ENCODE peak calls at places on chromosomes 6 and 20, in six cellular contexts. I, C, R, D, W and A are unnamed samples.

GRCh38 chr6:116370717-116371383 is at the start of gene DSE:
- DNase-seq in I (peak), C (peak), R (peak), D (peak), W (peak), A (peak)

GRCh38 chr20:48265791-48266190 is 480.5 kb upstream of the SULF2 start:
- DNase-seq in I (no peak), C (no peak), R (no peak), D (no peak), W (no peak), A (no peak)

GRCh38 chr20:29689411-29690225 is 1567.8 kb upstream of the DEFB115 start:
- DNase-seq in I (no peak), C (peak), R (no peak), D (no peak), W (no peak), A (peak)

GRCh38 chr6:25506020-25506419 is 146.0 kb upstream of the SCGN start:
- DNase-seq in I (no peak), C (no peak), R (no peak), D (no peak), W (no peak), A (no peak)

GRCh38 chr6:154156135-154156948 is 117.3 kb downstream of the OPRM1 start:
- DNase-seq in I (peak), C (peak), R (peak), D (peak), W (peak), A (no peak)

GRCh38 chr20:36312724-36313441 is 6.7 kb downstream of the DLGAP4 start:
- DNase-seq in I (peak), C (no peak), R (peak), D (peak), W (no peak), A (peak)

GRCh38 chr20:41050361-41051019 is 21.9 kb downstream of the TOP1 start:
- DNase-seq in I (no peak), C (no peak), R (no peak), D (no peak), W (no peak), A (no peak)

GRCh38 chr20:55693646-55694045 is 311.7 kb downstream of the CBLN4 start:
- DNase-seq in I (no peak), C (no peak), R (no peak), D (no peak), W (no peak), A (no peak)

GRCh38 chr20:3203315-3204123 is 963 bp downstream of the DDRGK1 start:
- DNase-seq in I (no peak), C (peak), R (peak), D (peak), W (peak), A (no peak)

GRCh38 chr20:50040432-50041237 is 57.9 kb downstream of the SNAI1 start:
- DNase-seq in I (no peak), C (no peak), R (no peak), D (no peak), W (no peak), A (no peak)

GRCh38 chr6:111480988-111481830 is 1.8 kb downstream of the REV3L start:
- DNase-seq in I (no peak), C (no peak), R (no peak), D (no peak), W (no peak), A (no peak)

GRCh38 chr20:13873814-13874213 is 89.0 kb downstream of the NDUFAF5 start:
- DNase-seq in I (peak), C (no peak), R (peak), D (no peak), W (no peak), A (no peak)

GRCh38 chr6:137640086-137640485 is 145.9 kb upstream of the OLIG3 start:
- DNase-seq in I (no peak), C (no peak), R (no peak), D (no peak), W (no peak), A (no peak)

GRCh38 chr6:57226221-57226620 is 4.1 kb upstream of the RAB23 start:
- DNase-seq in I (no peak), C (no peak), R (no peak), D (no peak), W (no peak), A (no peak)

GRCh38 chr6:414447-414846 is 22.9 kb downstream of the IRF4 start:
- DNase-seq in I (no peak), C (no peak), R (no peak), D (no peak), W (no peak), A (no peak)

GRCh38 chr20:34222208-34222607 is 19.0 kb upstream of the ASIP start:
- DNase-seq in I (no peak), C (no peak), R (no peak), D (no peak), W (peak), A (no peak)

GRCh38 chr6:112337209-112337638 is 9.9 kb upstream of the RFPL4B start:
- DNase-seq in I (peak), C (peak), R (peak), D (no peak), W (no peak), A (peak)

GRCh38 chr6:96811136-96811535 is 26.1 kb downstream of the GPR63 start:
- DNase-seq in I (no peak), C (no peak), R (peak), D (no peak), W (no peak), A (no peak)

GRCh38 chr6:126914172-126914571 is 204.3 kb upstream of the RSPO3 start:
- DNase-seq in I (no peak), C (no peak), R (no peak), D (no peak), W (no peak), A (no peak)

GRCh38 chr6:143745160-143746133 is 67.7 kb downstream of the PHACTR2 start:
- DNase-seq in I (no peak), C (peak), R (peak), D (no peak), W (no peak), A (no peak)

GRCh38 chr20:56245761-56246160 is 2.8 kb upstream of the MC3R start:
- DNase-seq in I (no peak), C (no peak), R (no peak), D (no peak), W (no peak), A (no peak)

GRCh38 chr20:57560554-57561355 is at the start of gene PCK1:
- DNase-seq in I (no peak), C (no peak), R (no peak), D (peak), W (no peak), A (no peak)

GRCh38 chr20:2122921-2123320 is 21.3 kb downstream of the STK35 start:
- DNase-seq in I (no peak), C (no peak), R (no peak), D (peak), W (no peak), A (no peak)

GRCh38 chr20:8265588-8265987 is 133.5 kb downstream of the PLCB1 start:
- DNase-seq in I (no peak), C (no peak), R (no peak), D (no peak), W (no peak), A (no peak)

GRCh38 chr6:133807531-133807930 is 81.4 kb upstream of the TCF21 start:
- DNase-seq in I (no peak), C (no peak), R (no peak), D (no peak), W (no peak), A (no peak)

GRCh38 chr6:147873826-147874225 is 365.3 kb downstream of the SAMD5 start:
- DNase-seq in I (no peak), C (no peak), R (no peak), D (no peak), W (no peak), A (no peak)

GRCh38 chr20:11694467-11694866 is 223.2 kb upstream of the BTBD3 start:
- DNase-seq in I (no peak), C (no peak), R (peak), D (no peak), W (no peak), A (no peak)

GRCh38 chr6:83413068-83413467 is 17.8 kb downstream of the ME1 start:
- DNase-seq in I (no peak), C (no peak), R (no peak), D (no peak), W (no peak), A (no peak)

GRCh38 chr6:9482030-9482731 is 932.7 kb downstream of the TFAP2A start:
- DNase-seq in I (no peak), C (no peak), R (peak), D (no peak), W (no peak), A (no peak)

GRCh38 chr6:109493865-109494264 is 10.8 kb upstream of the ZBTB24 start:
- DNase-seq in I (no peak), C (no peak), R (no peak), D (no peak), W (peak), A (no peak)

GRCh38 chr6:34888874-34889555 is at the start of gene ANKS1A:
- DNase-seq in I (peak), C (peak), R (peak), D (peak), W (peak), A (peak)

GRCh38 chr20:45047581-45048119 is 53.3 kb downstream of the KCNS1 start:
- DNase-seq in I (no peak), C (no peak), R (no peak), D (no peak), W (no peak), A (no peak)

GRCh38 chr6:85452441-85452881 is 2.6 kb downstream of the NT5E start:
- DNase-seq in I (no peak), C (no peak), R (no peak), D (no peak), W (no peak), A (no peak)
- TF ChIP-seq POLR2AphosphoS5 in I (no peak), C (no peak), R (no peak), D (no peak), W (no peak), A (peak)

GRCh38 chr6:170164271-170164900 is 126.5 kb downstream of the DLL1 start:
- DNase-seq in I (no peak), C (no peak), R (no peak), D (peak), W (no peak), A (no peak)

GRCh38 chr6:170165501-170166117 is 125.3 kb downstream of the DLL1 start:
- DNase-seq in I (no peak), C (no peak), R (no peak), D (peak), W (no peak), A (peak)

GRCh38 chr6:170166511-170167122 is 124.3 kb downstream of the DLL1 start:
- DNase-seq in I (no peak), C (no peak), R (no peak), D (peak), W (no peak), A (no peak)

GRCh38 chr6:170165085-170165484 is 125.8 kb downstream of the DLL1 start:
- DNase-seq in I (no peak), C (no peak), R (no peak), D (peak), W (no peak), A (peak)

GRCh38 chr6:170167657-170168159 is 123.2 kb downstream of the DLL1 start:
- DNase-seq in I (no peak), C (no peak), R (no peak), D (peak), W (no peak), A (peak)
- H3K4me3 ChIP-seq in I (no peak), C (no peak), R (no peak), D (no peak), W (no peak), A (no peak)

DNA sequence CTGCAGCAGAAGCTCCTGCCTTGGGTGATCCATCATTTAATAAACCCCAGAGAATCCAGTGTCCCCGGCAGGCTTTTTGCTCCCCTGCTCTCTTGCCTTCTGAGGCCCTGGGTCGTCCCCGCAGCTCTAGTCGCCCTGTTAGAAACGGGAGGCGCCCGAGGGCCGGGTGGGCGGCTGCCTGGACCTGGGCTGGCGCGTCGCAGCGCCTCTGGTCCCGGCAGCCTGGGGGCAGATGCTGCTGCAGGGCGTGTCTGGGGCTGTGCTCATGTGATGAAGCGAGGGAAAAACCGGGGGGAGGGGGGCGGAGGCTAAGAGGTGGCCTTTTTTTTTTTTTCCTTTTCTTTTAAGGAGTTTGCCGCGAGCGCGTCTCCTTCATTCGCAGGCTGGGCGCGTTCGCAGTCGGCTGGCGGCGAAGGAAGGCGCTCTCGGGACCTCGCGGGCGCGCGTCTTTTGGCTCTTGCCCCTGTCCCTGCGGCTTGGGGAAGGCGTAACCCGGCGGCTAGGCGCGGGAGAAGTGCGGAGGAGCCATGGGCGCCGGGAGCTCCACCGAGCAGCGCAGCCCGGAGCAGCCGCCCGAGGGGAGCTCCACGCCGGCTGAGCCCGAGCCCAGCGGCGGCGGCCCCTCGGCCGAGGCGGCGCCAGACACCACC is 394 bp downstream of the AKAP12 start:
- DNase-seq in I (peak), C (peak), R (peak), D (peak), W (no peak), A (peak)
- TF ChIP-seq POLR2AphosphoS5 in I (peak), C (peak), R (peak), D (peak), W (no peak), A (peak)

DNA sequence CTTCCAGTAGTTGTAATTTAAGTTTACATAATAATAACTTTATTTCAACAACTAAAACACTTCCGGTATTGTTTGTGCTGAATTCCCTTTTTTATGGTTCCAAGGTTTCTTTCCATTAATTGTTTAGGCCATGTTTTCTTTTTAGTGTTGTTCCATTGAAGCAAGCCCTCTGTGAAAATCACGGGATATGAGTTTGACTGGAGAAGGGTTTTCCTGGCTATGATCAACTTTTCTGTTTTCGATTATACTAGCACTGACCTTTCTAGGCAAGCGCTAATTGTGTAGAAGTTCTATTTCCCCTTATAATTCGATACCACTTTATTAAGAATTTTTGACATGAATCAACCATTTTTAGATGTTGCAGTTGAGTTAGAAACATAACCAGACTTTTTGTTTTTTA is 2.4 kb downstream of the LAMA2 start:
- DNase-seq in I (no peak), C (no peak), R (no peak), D (no peak), W (no peak), A (no peak)
- H3K4me3 ChIP-seq in I (no peak), C (no peak), R (no peak), D (no peak), W (no peak), A (peak)

GRCh38 chr6:128519132-128519930 is 1.1 kb downstream of the PTPRK start:
- DNase-seq in I (peak), C (peak), R (peak), D (peak), W (no peak), A (peak)
- TF ChIP-seq POLR2AphosphoS5 in I (no peak), C (no peak), R (no peak), D (no peak), W (no peak), A (peak)

GRCh38 chr6:106103728-106104109 is 17.6 kb downstream of the PRDM1 start:
- DNase-seq in I (no peak), C (no peak), R (no peak), D (no peak), W (no peak), A (no peak)
- H3K4me3 ChIP-seq in I (no peak), C (no peak), R (no peak), D (peak), W (no peak), A (no peak)